ENCODE peak calls at places on chromosome 4, in nine cellular contexts. K, C, M, Q, G, N, H, O and Z are unnamed samples.

GRCh38 chr4:170248576-170248975 is 158.8 kb upstream of the AADAT start:
- DNase-seq in N (no peak), G (no peak), H (no peak), Q (no peak), M (no peak), C (no peak), K (no peak), O (no peak), Z (no peak)

GRCh38 chr4:70667710-70668535 is 1.6 kb upstream of the JCHAIN start:
- DNase-seq in G (no peak), C (no peak), M (no peak), N (peak; percentile 70), H (no peak), K (no peak), Q (no peak), O (no peak), Z (no peak)

GRCh38 chr4:76540496-76540895 is 105.5 kb downstream of the SHROOM3 start:
- DNase-seq in K (no peak), H (no peak), C (no peak), G (no peak), M (no peak), Q (no peak), O (no peak), N (no peak), Z (no peak)

GRCh38 chr4:183674153-183674552 is 15.1 kb downstream of the TRAPPC11 start:
- DNase-seq in G (no peak), O (no peak), C (no peak), H (no peak), M (no peak), K (no peak), N (no peak), Q (no peak), Z (peak; percentile 7)

GRCh38 chr4:107037188-107037587 is 1.1 kb upstream of the DKK2 start:
- DNase-seq in C (peak; percentile 83), H (no peak), K (peak; percentile 22), O (no peak), M (peak; percentile 49), G (no peak), Q (peak; percentile 49), N (no peak), Z (peak; percentile 53)

GRCh38 chr4:183905081-183905592 is at the start of gene STOX2:
- DNase-seq in K (peak; percentile 88), G (peak; percentile 71), N (no peak), H (no peak), O (peak; percentile 86), C (peak; percentile 92), M (peak; percentile 78), Q (peak; percentile 78), Z (peak; percentile 93)

GRCh38 chr4:24210332-24210902 is 320.6 kb upstream of the PPARGC1A start:
- DNase-seq in Q (no peak), O (no peak), G (peak; percentile 62), H (no peak), N (no peak), M (peak; percentile 60), C (no peak), K (peak; percentile 20), Z (peak; percentile 95)

GRCh38 chr4:182804131-182804530 is 113.1 kb downstream of the DCTD start:
- DNase-seq in G (no peak), M (no peak), H (no peak), Q (no peak), O (no peak), K (no peak), C (no peak), N (no peak), Z (no peak)

GRCh38 chr4:16294455-16294854 is 68.2 kb upstream of the TAPT1 start:
- DNase-seq in H (no peak), G (no peak), K (no peak), Q (no peak), C (no peak), M (no peak), O (no peak), N (no peak), Z (no peak)

GRCh38 chr4:37653601-37654000 is 32.6 kb downstream of the RELL1 start:
- DNase-seq in N (no peak), K (no peak), Q (no peak), M (no peak), O (no peak), H (no peak), G (no peak), C (no peak), Z (no peak)

GRCh38 chr4:156346959-156347385 is 393.3 kb upstream of the CTSO start:
- DNase-seq in G (no peak), O (no peak), Q (no peak), M (no peak), N (no peak), H (no peak), C (peak; percentile 10), K (no peak), Z (no peak)

GRCh38 chr4:156344397-156344796 is 390.7 kb upstream of the CTSO start:
- DNase-seq in K (no peak), M (no peak), H (no peak), C (no peak), N (peak; percentile 49), Q (no peak), O (no peak), G (no peak), Z (no peak)

GRCh38 chr4:156347412-156348075 is 393.9 kb upstream of the CTSO start:
- DNase-seq in Q (no peak), C (no peak), O (no peak), H (no peak), G (no peak), N (no peak), K (no peak), M (no peak), Z (no peak)
- H3K27ac ChIP-seq in Q (no peak overlapping the region), C (no peak overlapping the region), O (no peak overlapping the region), H (no peak overlapping the region), G (no peak overlapping the region), N (no peak overlapping the region), K (no peak overlapping the region), M (no peak overlapping the region), Z (no peak overlapping the region)

DNA sequence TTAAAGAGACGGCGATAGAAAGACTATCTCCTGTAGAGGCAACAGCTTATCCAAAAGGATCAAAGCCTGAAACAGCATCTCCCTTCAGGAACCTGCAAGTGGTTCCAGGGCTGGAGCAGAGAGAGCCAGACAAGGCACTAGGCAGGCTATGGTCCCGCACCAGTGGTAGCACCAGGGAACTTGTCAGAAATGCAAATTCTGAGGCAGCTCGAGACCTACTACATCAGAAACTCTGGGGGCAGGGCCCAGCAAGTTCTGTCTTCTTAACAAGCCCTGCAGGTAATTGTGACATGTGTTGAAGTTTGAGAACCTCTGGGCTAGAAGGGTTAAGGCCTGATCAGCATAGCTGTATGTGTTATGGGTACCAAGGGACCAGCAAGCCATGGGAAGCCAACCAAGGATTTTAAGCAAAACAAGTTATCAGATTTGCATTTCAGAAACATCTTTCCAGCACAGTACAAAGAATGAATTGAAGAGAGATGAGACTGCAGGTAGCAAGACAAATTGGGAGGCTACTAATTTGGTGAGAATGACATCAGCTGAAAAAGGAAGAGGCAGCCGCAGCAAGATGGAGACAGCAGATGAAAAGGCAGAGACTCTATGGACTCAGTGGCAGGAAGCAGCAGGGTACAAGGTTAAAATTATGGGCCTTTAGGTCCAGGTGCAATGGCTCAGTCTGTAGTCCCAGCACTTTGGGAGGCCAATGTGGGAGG is 139.7 kb downstream of the TSPAN5 start:
- DNase-seq in H (no peak), N (no peak), M (no peak), O (no peak), G (no peak), Q (no peak), K (no peak), C (no peak), Z (peak; percentile 14)
- H3K4me3 ChIP-seq in H (no peak overlapping the region), N (no peak overlapping the region), M (no peak overlapping the region), O (no peak overlapping the region), G (no peak overlapping the region), Q (no peak overlapping the region), K (no peak overlapping the region), C (no peak overlapping the region), Z (no peak overlapping the region)

DNA sequence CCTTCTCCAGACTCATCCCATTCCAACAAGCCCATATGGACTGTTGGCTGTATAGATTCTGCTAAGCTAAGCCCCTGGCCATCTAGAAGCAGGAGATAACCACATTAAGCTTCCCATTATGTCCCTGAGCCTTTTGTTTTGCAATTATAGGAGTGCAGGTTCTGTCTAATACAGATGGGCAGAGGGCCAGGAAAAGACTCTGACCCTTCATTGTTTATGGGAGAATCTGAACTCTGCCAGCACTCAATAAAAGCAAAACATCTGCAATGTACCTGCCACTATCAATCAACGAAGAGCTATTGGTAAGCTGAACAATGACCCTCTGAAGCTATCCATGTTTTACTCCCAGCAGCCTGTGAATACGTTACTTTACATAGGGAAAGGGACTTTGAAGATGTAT is 207.3 kb upstream of the CLNK start:
- DNase-seq in H (no peak), M (no peak), G (no peak), Q (no peak), K (no peak), O (no peak), C (peak; percentile 16), N (no peak), Z (no peak)
- H3K9me3 ChIP-seq in H (no peaks in the 10 kb centered on the region), M (no peaks in the 10 kb centered on the region), G (no peaks in the 10 kb centered on the region), Q (no peaks in the 10 kb centered on the region), K (no peaks in the 10 kb centered on the region), O (no peaks in the 10 kb centered on the region), C (no peaks in the 10 kb centered on the region), N (no peaks in the 10 kb centered on the region), Z (no peaks in the 10 kb centered on the region)

GRCh38 chr4:142446965-142447474 is 399.1 kb downstream of the INPP4B start:
- DNase-seq in Q (no peak), K (no peak), C (no peak), M (no peak), O (no peak), G (no peak), H (no peak), N (no peak), Z (no peak)

GRCh38 chr4:142449771-142450373 is 396.2 kb downstream of the INPP4B start:
- DNase-seq in N (no peak), Q (no peak), C (no peak), G (no peak), M (no peak), O (no peak), H (no peak), K (no peak), Z (no peak)

DNA sequence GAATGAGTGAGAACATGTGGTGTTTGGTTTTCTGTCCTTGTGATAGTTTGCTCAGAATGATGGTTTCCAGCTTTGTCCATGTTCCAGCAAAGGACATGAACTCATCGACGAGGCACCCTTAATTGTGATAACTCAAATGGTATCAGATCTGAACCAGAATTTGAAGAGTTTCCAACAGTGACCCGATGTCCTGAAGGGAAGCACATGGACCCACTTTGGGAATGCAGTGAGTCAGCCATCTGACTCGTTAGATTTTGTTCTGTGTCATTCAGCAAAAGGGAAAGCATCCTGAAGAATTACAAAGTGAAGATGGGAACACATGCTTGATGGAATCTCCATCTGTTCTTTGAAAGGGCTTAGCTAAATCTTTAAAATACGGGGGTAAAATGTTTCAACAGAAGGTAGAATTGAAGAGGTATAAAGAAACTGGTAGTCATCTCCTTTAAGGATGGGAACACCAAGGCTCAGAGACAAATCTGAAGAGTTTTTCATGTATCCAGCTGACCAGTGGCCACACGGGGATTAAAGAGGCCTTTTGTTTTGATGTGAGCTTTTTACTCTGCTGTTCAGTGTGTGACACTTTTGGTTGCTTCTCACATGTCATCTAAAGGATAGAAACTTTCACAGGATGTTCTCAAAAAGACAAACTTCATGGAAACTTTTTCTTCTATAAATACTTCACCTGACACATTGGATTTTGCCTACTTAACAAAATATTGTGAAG is 393.8 kb downstream of the INPP4B start:
- DNase-seq in G (no peak), C (peak; percentile 27), H (no peak), Q (no peak), N (no peak), K (no peak), O (no peak), M (no peak), Z (no peak)
- H3K27ac ChIP-seq in G (no peak overlapping the region), C (no peak overlapping the region), H (no peak overlapping the region), Q (no peak overlapping the region), N (no peak overlapping the region), K (no peak overlapping the region), O (no peak overlapping the region), M (no peak overlapping the region), Z (no peak overlapping the region)